ENCODE peak calls at places on chromosomes 5 and 9, in four cellular contexts. T is fibroblast of the aortic adventitia, V is osteoblast, A is GM12864. C is an unnamed sample.
A peak's percentile ranks its signal among the peaks of the same experiment; 100 is the strongest.

GRCh38 chr5:154505567-154505966 is 27.5 kb upstream of the HAND1 start:
- DNase-seq in T (no peak), V (no peak), A (no peak), C (no peak)

GRCh38 chr9:69250681-69251080 is 74.3 kb upstream of the ENTREP1 start:
- DNase-seq in T (no peak), V (no peak), A (no peak), C (no peak)

GRCh38 chr5:74328221-74328630 is 312.3 kb downstream of the ENC1 start:
- DNase-seq in T (no peak), V (no peak), A (no peak), C (no peak)

GRCh38 chr5:108295588-108296368 is 86.1 kb downstream of the FBXL17 start:
- DNase-seq in T (peak; percentile 56), V (no peak), A (no peak), C (peak; percentile 56)

GRCh38 chr9:38205279-38205678 is 136.3 kb upstream of the SHB start:
- DNase-seq in T (no peak), V (no peak), A (no peak), C (no peak)

GRCh38 chr5:143135832-143136551 is 267.5 kb downstream of the NR3C1 start:
- DNase-seq in T (no peak), V (peak; percentile 49), A (no peak), C (no peak)

GRCh38 chr5:95959964-95960801 is 1.5 kb downstream of the ELL2 start:
- DNase-seq in T (peak; percentile 69), V (peak; percentile 60), A (no peak), C (peak; percentile 47)

GRCh38 chr5:141876628-141877477 is 1.4 kb downstream of the PCDH1 start:
- DNase-seq in T (no peak), V (peak; percentile 81), A (no peak), C (no peak)

GRCh38 chr5:116084231-116084630 is 594 bp upstream of the COMMD10 start:
- DNase-seq in T (peak; percentile 30), V (peak; percentile 73), A (no peak), C (peak; percentile 35)

GRCh38 chr9:121609845-121610637 is 41.4 kb upstream of the DAB2IP start:
- DNase-seq in T (peak; percentile 85), V (no peak), A (no peak), C (peak; percentile 65)
- TF ChIP-seq CTCF in T (no peak), V (no peak), A (no peak), C (no peak)

DNA sequence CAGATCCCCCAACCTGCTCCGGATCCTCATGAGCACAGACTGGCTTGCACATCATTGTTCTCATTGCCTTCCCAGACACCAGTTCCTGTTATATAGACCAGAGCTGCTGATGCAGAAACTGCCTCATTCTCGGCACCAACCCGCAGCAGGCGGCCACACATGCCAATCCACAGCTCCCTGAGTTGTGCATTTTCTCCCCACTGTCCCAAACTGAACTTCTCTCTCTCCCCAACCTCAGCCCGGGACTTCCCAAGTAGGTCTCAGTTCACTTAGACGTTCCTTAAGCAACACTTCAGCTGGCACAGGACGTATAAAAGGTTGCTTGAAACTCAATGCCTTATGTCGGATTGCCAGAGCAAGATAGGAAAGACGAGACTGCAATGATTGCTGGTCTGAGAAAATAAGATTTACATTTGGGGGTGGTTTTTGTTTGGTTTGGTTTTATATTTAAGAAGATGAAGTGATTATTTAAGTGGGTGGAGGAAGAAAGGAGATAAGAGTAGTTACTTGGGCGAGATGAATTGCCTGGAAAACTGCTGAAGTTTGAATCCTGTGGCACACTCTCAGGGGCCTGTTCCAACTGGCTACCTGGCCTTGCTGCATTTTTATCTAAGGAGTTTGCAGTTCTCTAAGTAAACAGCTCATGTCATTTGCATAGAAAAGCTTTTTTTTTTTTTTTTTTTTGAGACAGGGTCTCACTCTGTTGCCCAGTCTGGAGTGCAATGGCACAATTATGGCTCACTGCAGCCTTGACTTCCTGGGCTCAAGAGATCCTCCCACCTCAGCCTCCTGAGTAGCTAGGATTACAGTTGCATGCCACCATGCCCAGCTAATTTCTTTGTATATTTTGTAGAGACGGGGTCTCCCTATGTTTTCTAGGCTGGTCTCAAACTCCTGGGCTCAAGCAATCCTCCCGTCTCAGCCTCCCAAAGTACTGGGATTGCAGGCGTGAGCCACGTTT is 155.4 kb downstream of the GOLPH3 start:
- DNase-seq in T (no peak), V (no peak), A (no peak), C (peak; percentile 8)
- H3K4me3 ChIP-seq in T (no peak overlapping the region), V (no peak overlapping the region), A (no peak overlapping the region), C (no peak overlapping the region)

DNA sequence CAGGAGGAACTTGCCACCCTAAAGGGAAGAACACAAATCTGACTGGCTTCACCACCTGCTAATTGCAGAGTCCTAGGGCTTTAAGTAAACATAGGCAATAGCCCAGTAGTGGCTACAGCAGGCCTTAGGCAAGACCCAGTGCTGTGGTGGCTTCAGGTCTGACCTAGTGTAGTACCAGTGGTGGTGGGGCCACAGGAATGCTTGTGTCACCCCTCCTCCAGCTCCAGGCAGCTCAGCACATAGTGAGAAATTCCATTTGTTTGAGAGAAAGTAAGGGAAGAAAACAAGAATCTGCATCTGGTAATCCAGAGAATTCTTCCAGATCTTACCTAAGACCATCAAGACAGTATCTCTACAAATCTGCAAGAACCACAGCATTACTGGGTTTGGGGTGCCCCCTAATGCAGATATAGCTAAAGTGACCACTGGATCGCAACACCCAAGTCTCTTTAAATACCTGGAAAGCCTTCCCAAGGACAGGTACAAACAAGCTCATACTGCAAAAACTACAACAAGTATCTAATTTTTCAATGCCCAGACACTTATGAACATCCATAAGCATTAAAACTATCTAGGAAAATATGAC is 102.6 kb upstream of the TRPM3 start:
- DNase-seq in T (peak; percentile 17), V (no peak), A (no peak), C (peak; percentile 2)
- TF ChIP-seq CTCF in T (no peak), V (no peak), A (no peak), C (no peak)

GRCh38 chr5:62288118-62288517 is 17.9 kb upstream of the KIF2A start:
- DNase-seq in T (no peak), V (no peak), A (no peak), C (no peak)
- H3K4me3 ChIP-seq in T (no peak overlapping the region), V (no peak overlapping the region), A (no peak overlapping the region), C (no peak overlapping the region)

GRCh38 chr9:82799300-82799699 is 263.6 kb downstream of the RASEF start:
- DNase-seq in T (no peak), V (no peak), A (no peak), C (no peak)

GRCh38 chr9:82810902-82811301 is 252.0 kb downstream of the RASEF start:
- DNase-seq in T (peak; percentile 9), V (no peak), A (no peak), C (peak; percentile 2)

GRCh38 chr9:82808478-82808877 is 254.5 kb downstream of the RASEF start:
- DNase-seq in T (no peak), V (no peak), A (no peak), C (no peak)

DNA sequence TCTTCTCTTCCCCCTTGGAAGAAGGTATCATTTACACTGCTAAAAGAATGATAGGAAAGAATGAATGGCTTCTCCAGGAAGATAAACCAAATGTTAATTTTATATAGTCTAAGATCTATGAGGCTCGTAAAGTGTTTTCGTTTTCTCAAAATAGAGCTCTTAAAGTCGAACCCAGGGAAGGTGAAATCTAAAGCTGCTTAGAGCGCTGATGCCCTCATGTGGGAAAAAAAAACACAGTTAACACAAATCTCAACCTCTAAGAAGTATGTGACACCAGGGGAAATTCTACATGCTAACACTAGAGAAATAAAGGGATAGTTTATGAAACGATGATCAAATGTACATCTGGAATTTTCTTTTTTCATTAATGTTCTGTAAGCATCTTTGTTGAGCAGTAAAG is 257.9 kb downstream of the RASEF start:
- DNase-seq in T (no peak), V (no peak), A (no peak), C (no peak)
- TF ChIP-seq CTCF in T (no peak), V (no peak), A (no peak), C (no peak)

DNA sequence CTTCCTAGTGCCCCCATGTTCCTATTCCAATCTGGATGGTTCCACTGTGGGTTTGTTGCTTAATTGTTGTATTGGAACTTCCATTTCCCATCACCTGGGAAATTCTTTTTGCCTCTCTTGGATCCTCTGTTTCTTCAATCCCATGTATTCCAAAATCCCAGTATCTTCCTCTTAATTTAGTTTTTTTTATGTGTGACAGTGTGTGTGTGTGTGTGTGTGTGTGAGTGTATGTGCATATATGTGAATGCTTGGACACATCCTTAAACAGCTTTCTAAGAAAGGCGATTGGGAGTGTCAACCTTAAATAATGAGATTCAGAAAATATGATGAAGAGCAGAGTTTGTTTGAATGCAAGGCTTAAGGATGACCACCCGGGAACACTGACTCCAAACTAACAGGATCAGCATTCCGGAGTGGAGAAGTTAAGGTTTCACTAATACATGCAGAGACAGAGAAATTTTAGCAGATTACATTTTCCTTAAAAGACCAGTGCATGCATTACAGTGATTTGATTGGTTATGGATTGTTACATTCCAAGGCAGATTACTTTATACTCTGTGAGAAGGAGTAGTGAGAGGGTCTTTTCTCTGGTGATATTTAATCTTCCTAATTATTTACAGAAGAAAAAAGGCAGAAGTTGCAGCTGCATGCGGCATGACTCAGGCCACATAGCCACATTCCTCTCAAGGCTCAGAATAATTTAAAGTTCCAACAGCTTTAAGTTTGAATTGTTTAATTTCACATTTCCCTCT is 53.2 kb upstream of the PDZD2 start:
- DNase-seq in T (no peak), V (no peak), A (no peak), C (no peak)
- H3K4me3 ChIP-seq in T (no peak overlapping the region), V (no peak overlapping the region), A (no peak overlapping the region), C (no peak overlapping the region)

C was measured in fibroblast of mammary gland.